ENCODE peak calls at places on chromosomes 13 and 19, in four cellular contexts. One of them, this sample, is unnamed. For H3K27me3, the result is how much of the 10 kb centered on the place peaks cover.

GRCh38 chr13:75544681-75545333 is 4.8 kb upstream of the UCHL3 start:
- DNase-seq in IMR-90: peak
- DNase-seq in H9: no peak
- DNase-seq in RWPE2: no peak
- DNase-seq in this sample: peak

GRCh38 chr13:27171244-27171829 is at the start of gene USP12:
- DNase-seq in IMR-90: peak
- DNase-seq in H9: peak
- DNase-seq in RWPE2: no peak
- DNase-seq in this sample: no peak

GRCh38 chr13:100573121-100573520 is 15.5 kb downstream of the GGACT start:
- DNase-seq in IMR-90: peak
- DNase-seq in H9: peak
- DNase-seq in RWPE2: no peak
- DNase-seq in this sample: peak

GRCh38 chr19:6023085-6023682 is 45.2 kb upstream of the RANBP3 start:
- DNase-seq in IMR-90: peak
- DNase-seq in H9: no peak
- DNase-seq in RWPE2: no peak
- DNase-seq in this sample: peak

GRCh38 chr13:94198666-94199065 is 280.8 kb downstream of the DCT start:
- DNase-seq in IMR-90: no peak
- DNase-seq in H9: no peak
- DNase-seq in RWPE2: no peak
- DNase-seq in this sample: peak

GRCh38 chr13:73061478-73062275 is 2.9 kb downstream of the KLF5 start:
- DNase-seq in IMR-90: no peak
- DNase-seq in H9: no peak
- DNase-seq in RWPE2: no peak
- DNase-seq in this sample: no peak

GRCh38 chr13:110294624-110295023 is 12.3 kb downstream of the COL4A1 start:
- DNase-seq in IMR-90: no peak
- DNase-seq in H9: no peak
- DNase-seq in RWPE2: no peak
- DNase-seq in this sample: no peak

GRCh38 chr19:7787141-7787540 is 24.1 kb downstream of the CLEC4M start:
- DNase-seq in IMR-90: no peak
- DNase-seq in H9: peak
- DNase-seq in RWPE2: no peak
- DNase-seq in this sample: no peak

GRCh38 chr19:11375143-11375948 is 880 bp downstream of the SWSAP1 start:
- DNase-seq in IMR-90: no peak
- DNase-seq in H9: peak
- DNase-seq in RWPE2: no peak
- DNase-seq in this sample: no peak

GRCh38 chr19:45008554-45008953 is 7.3 kb downstream of the RELB start:
- DNase-seq in IMR-90: no peak
- DNase-seq in H9: peak
- DNase-seq in RWPE2: no peak
- DNase-seq in this sample: no peak

GRCh38 chr13:98842074-98842473 is 89.6 kb upstream of the SLC15A1 start:
- DNase-seq in IMR-90: no peak
- DNase-seq in H9: no peak
- DNase-seq in RWPE2: no peak
- DNase-seq in this sample: no peak

GRCh38 chr13:38202730-38203129 is 146.9 kb upstream of the UFM1 start:
- DNase-seq in IMR-90: peak
- DNase-seq in H9: no peak
- DNase-seq in RWPE2: no peak
- DNase-seq in this sample: no peak

GRCh38 chr13:52849727-52850395 is 1.4 kb upstream of the PCDH8 start:
- DNase-seq in IMR-90: no peak
- DNase-seq in H9: peak
- DNase-seq in RWPE2: no peak
- DNase-seq in this sample: no peak

GRCh38 chr13:108786578-108787100 is 157.2 kb downstream of the MYO16 start:
- DNase-seq in IMR-90: no peak
- DNase-seq in H9: no peak
- DNase-seq in RWPE2: no peak
- DNase-seq in this sample: no peak

GRCh38 chr19:18443831-18444230 is 5.9 kb upstream of the ISYNA1 start:
- DNase-seq in IMR-90: no peak
- DNase-seq in H9: no peak
- DNase-seq in RWPE2: no peak
- DNase-seq in this sample: no peak
- H3K27ac ChIP-seq in IMR-90: no peak
- H3K27ac ChIP-seq in H9: no peak
- H3K27ac ChIP-seq in RWPE2: no peak
- H3K27ac ChIP-seq in this sample: no peak

GRCh38 chr13:41546372-41547252 is 89.3 kb downstream of the RGCC start:
- DNase-seq in IMR-90: peak
- DNase-seq in H9: no peak
- DNase-seq in RWPE2: no peak
- DNase-seq in this sample: peak
- TF ChIP-seq CTCF in IMR-90: no peak
- TF ChIP-seq CTCF in H9: no peak
- TF ChIP-seq CTCF in RWPE2: no peak
- TF ChIP-seq CTCF in this sample: no peak

DNA sequence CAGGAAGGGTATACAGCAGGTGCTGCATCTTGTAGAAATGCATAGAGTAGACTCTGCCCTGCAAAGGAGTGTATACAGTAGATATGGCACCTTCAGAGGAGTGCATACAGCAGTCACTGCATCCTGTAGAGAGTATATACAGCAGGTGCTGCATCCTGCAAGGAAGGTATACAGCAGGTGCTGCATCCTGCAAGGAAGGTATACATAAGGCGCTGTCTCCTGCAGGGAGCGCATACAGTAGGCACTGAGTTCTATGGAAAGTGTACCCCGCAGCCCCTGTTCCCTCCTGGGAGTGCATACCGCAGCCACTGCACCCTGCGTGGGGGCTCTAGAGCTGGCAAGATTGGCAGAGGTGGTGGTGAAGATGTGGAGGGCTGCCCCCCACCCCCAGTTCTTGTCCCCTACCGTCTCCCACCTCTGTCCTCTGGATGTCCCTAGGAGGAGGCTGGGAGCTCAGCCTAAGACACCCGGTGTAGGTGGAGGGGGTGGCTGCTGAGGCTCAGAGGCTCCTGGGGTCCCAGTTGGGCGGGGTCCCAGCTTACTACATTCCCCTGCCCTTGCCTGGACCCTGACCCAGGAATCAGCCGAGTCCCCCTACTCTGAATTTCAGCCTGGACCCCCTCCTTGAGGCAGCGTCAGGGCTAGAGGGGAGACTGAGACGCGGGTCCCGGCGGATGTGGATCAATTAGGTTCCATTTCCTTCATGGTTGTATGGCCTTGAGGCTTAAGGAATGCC is 2.3 kb upstream of the ADAMTSL5 start:
- DNase-seq in IMR-90: no peak
- DNase-seq in H9: no peak
- DNase-seq in RWPE2: no peak
- DNase-seq in this sample: no peak
- H3K27me3 ChIP-seq in IMR-90: under half
- H3K27me3 ChIP-seq in H9: under half
- H3K27me3 ChIP-seq in RWPE2: under half
- H3K27me3 ChIP-seq in this sample: under half

GRCh38 chr19:49926520-49926919 is 2.5 kb upstream of the ATF5 start:
- DNase-seq in IMR-90: no peak
- DNase-seq in H9: no peak
- DNase-seq in RWPE2: no peak
- DNase-seq in this sample: no peak

GRCh38 chr19:49921871-49922755 is 6.9 kb upstream of the ATF5 start:
- DNase-seq in IMR-90: peak
- DNase-seq in H9: no peak
- DNase-seq in RWPE2: no peak
- DNase-seq in this sample: peak

GRCh38 chr19:49923055-49924003 is 5.7 kb upstream of the ATF5 start:
- DNase-seq in IMR-90: no peak
- DNase-seq in H9: no peak
- DNase-seq in RWPE2: no peak
- DNase-seq in this sample: no peak

GRCh38 chr19:49925486-49925885 is 3.5 kb upstream of the ATF5 start:
- DNase-seq in IMR-90: no peak
- DNase-seq in H9: no peak
- DNase-seq in RWPE2: no peak
- DNase-seq in this sample: no peak

GRCh38 chr19:49924004-49924880 is 4.8 kb upstream of the ATF5 start:
- DNase-seq in IMR-90: no peak
- DNase-seq in H9: no peak
- DNase-seq in RWPE2: no peak
- DNase-seq in this sample: no peak
- H3K27ac ChIP-seq in IMR-90: no peak
- H3K27ac ChIP-seq in H9: no peak
- H3K27ac ChIP-seq in RWPE2: no peak
- H3K27ac ChIP-seq in this sample: no peak

GRCh38 chr13:91308299-91308698 is 39.2 kb upstream of the MIR17HG start:
- DNase-seq in IMR-90: no peak
- DNase-seq in H9: no peak
- DNase-seq in RWPE2: no peak
- DNase-seq in this sample: no peak
- TF ChIP-seq CTCF in IMR-90: peak
- TF ChIP-seq CTCF in H9: peak
- TF ChIP-seq CTCF in RWPE2: no peak
- TF ChIP-seq CTCF in this sample: peak

GRCh38 chr19:13051581-13052165 is 51.0 kb downstream of the LYL1 start:
- DNase-seq in IMR-90: peak
- DNase-seq in H9: peak
- DNase-seq in RWPE2: peak
- DNase-seq in this sample: no peak
- H3K27me3 ChIP-seq in IMR-90: under half
- H3K27me3 ChIP-seq in H9: half or more
- H3K27me3 ChIP-seq in RWPE2: under half
- H3K27me3 ChIP-seq in this sample: under half

GRCh38 chr19:56988271-56988670 is 131.5 kb upstream of the USP29 start:
- DNase-seq in IMR-90: no peak
- DNase-seq in H9: no peak
- DNase-seq in RWPE2: no peak
- DNase-seq in this sample: no peak

GRCh38 chr19:56983804-56984203 is 136.0 kb upstream of the USP29 start:
- DNase-seq in IMR-90: no peak
- DNase-seq in H9: no peak
- DNase-seq in RWPE2: no peak
- DNase-seq in this sample: no peak

GRCh38 chr19:56983148-56983547 is 136.6 kb upstream of the USP29 start:
- DNase-seq in IMR-90: no peak
- DNase-seq in H9: no peak
- DNase-seq in RWPE2: no peak
- DNase-seq in this sample: no peak

GRCh38 chr19:56987184-56987583 is 132.6 kb upstream of the USP29 start:
- DNase-seq in IMR-90: no peak
- DNase-seq in H9: no peak
- DNase-seq in RWPE2: no peak
- DNase-seq in this sample: no peak
- H3K27ac ChIP-seq in IMR-90: no peak
- H3K27ac ChIP-seq in H9: no peak
- H3K27ac ChIP-seq in RWPE2: no peak
- H3K27ac ChIP-seq in this sample: no peak